ENCODE peak calls at places on chromosomes 11 and 22, in ten cellular contexts. Q, R, O, C, S, X, T, F, W and Y are unnamed samples.

GRCh38 chr11:2931771-2932738 is 2.8 kb upstream of the PHLDA2 start:
- DNase-seq in Q (no peak), R (no peak), O (no peak), C (no peak), S (no peak), X (peak; percentile 24), T (no peak), F (no peak), W (no peak), Y (no peak)

GRCh38 chr22:40749006-40749405 is 69.7 kb downstream of the MCHR1 start:
- DNase-seq in Q (no peak), R (no peak), O (no peak), C (no peak), S (no peak), X (no peak), T (no peak), F (no peak), W (peak; percentile 32), Y (no peak)

GRCh38 chr11:20488352-20488751 is 100.8 kb downstream of the PRMT3 start:
- DNase-seq in Q (no peak), R (no peak), O (no peak), C (no peak), S (no peak), X (no peak), T (no peak), F (no peak), W (no peak), Y (no peak)

GRCh38 chr11:10824888-10825287 is 16.2 kb upstream of the EIF4G2 start:
- DNase-seq in Q (no peak), R (no peak), O (no peak), C (no peak), S (no peak), X (peak; percentile 36), T (no peak), F (no peak), W (no peak), Y (no peak)

GRCh38 chr22:47448231-47449035 is 686.0 kb downstream of the TBC1D22A start:
- DNase-seq in Q (no peak), R (no peak), O (no peak), C (no peak), S (no peak), X (no peak), T (no peak), F (no peak), W (peak; percentile 5), Y (no peak)

GRCh38 chr22:27983361-27983791 is 64.3 kb upstream of the PITPNB start:
- DNase-seq in Q (no peak), R (no peak), O (no peak), C (peak; percentile 24), S (no peak), X (no peak), T (no peak), F (no peak), W (peak; percentile 16), Y (no peak)

GRCh38 chr22:49850021-49850911 is 3.4 kb upstream of the ZBED4 start:
- DNase-seq in Q (no peak), R (no peak), O (no peak), C (no peak), S (no peak), X (no peak), T (no peak), F (no peak), W (no peak), Y (no peak)

GRCh38 chr11:121024989-121025388 is 1.1 kb downstream of the TBCEL start:
- DNase-seq in Q (no peak), R (peak; percentile 14), O (peak; percentile 42), C (no peak), S (peak; percentile 19), X (peak; percentile 9), T (peak; percentile 36), F (no peak), W (no peak), Y (no peak)

GRCh38 chr11:30960387-30960992 is 374.3 kb upstream of the MPPED2 start:
- DNase-seq in Q (no peak), R (peak; percentile 31), O (peak; percentile 62), C (no peak), S (peak; percentile 8), X (no peak), T (peak; percentile 84), F (no peak), W (no peak), Y (no peak)

GRCh38 chr11:71568707-71569349 is 3.5 kb downstream of the KRTAP5-10 start:
- DNase-seq in Q (no peak), R (no peak), O (peak; percentile 2), C (no peak), S (peak; percentile 60), X (no peak), T (peak; percentile 16), F (no peak), W (no peak), Y (no peak)

GRCh38 chr11:120182790-120183491 is 27.9 kb upstream of the OAF start:
- DNase-seq in Q (no peak), R (no peak), O (no peak), C (peak; percentile 76), S (no peak), X (no peak), T (no peak), F (no peak), W (peak; percentile 73), Y (peak; percentile 22)

GRCh38 chr22:23772315-23773246 is at the start of gene MMP11:
- DNase-seq in Q (no peak), R (peak; percentile 58), O (peak; percentile 28), C (peak; percentile 81), S (no peak), X (peak; percentile 77), T (no peak), F (peak; percentile 71), W (peak; percentile 79), Y (no peak)
- TF ChIP-seq CTCF in Q (no peak), R (no peak), O (peak; percentile 3), C (no peak), S (peak; percentile 34), X (peak; percentile 18), T (no peak), F (no peak), W (no peak), Y (no peak)

GRCh38 chr11:47443028-47443700 is 5.8 kb downstream of the RAPSN start:
- DNase-seq in Q (no peak), R (no peak), O (no peak), C (no peak), S (no peak), X (no peak), T (no peak), F (no peak), W (no peak), Y (no peak)

GRCh38 chr11:47443817-47444216 is 5.1 kb downstream of the RAPSN start:
- DNase-seq in Q (no peak), R (no peak), O (no peak), C (no peak), S (no peak), X (no peak), T (no peak), F (no peak), W (no peak), Y (no peak)

GRCh38 chr11:47442514-47442913 is 6.4 kb downstream of the RAPSN start:
- DNase-seq in Q (no peak), R (no peak), O (no peak), C (no peak), S (no peak), X (no peak), T (no peak), F (no peak), W (no peak), Y (no peak)

GRCh38 chr11:47440054-47440476 is 8.9 kb downstream of the RAPSN start:
- DNase-seq in Q (no peak), R (no peak), O (no peak), C (no peak), S (no peak), X (no peak), T (no peak), F (no peak), W (no peak), Y (no peak)

GRCh38 chr11:47441421-47441820 is 7.5 kb downstream of the RAPSN start:
- DNase-seq in Q (no peak), R (no peak), O (no peak), C (no peak), S (no peak), X (no peak), T (no peak), F (no peak), W (no peak), Y (no peak)
- TF ChIP-seq CTCF in Q (no peak), R (no peak), O (no peak), C (no peak), S (no peak), X (no peak), T (no peak), F (no peak), W (no peak), Y (no peak)

GRCh38 chr22:17537155-17537554 is 26.1 kb upstream of the SLC25A18 start:
- DNase-seq in Q (no peak), R (no peak), O (peak; percentile 8), C (no peak), S (no peak), X (no peak), T (no peak), F (no peak), W (no peak), Y (no peak)

GRCh38 chr22:17536269-17536668 is 27.0 kb upstream of the SLC25A18 start:
- DNase-seq in Q (peak; percentile 25), R (no peak), O (peak; percentile 37), C (no peak), S (no peak), X (no peak), T (no peak), F (no peak), W (no peak), Y (no peak)

GRCh38 chr22:17542452-17542851 is 20.8 kb upstream of the SLC25A18 start:
- DNase-seq in Q (no peak), R (no peak), O (no peak), C (no peak), S (no peak), X (no peak), T (no peak), F (no peak), W (no peak), Y (no peak)

GRCh38 chr22:17541476-17541875 is 21.8 kb upstream of the SLC25A18 start:
- DNase-seq in Q (no peak), R (no peak), O (no peak), C (no peak), S (no peak), X (no peak), T (no peak), F (no peak), W (no peak), Y (no peak)

GRCh38 chr22:17540481-17540880 is 22.8 kb upstream of the SLC25A18 start:
- DNase-seq in Q (no peak), R (no peak), O (no peak), C (peak; percentile 82), S (no peak), X (no peak), T (no peak), F (no peak), W (peak; percentile 59), Y (no peak)
- TF ChIP-seq CTCF in Q (no peak), R (no peak), O (no peak), C (peak; percentile 71), S (peak; percentile 36), X (no peak), T (no peak), F (no peak), W (peak; percentile 72), Y (no peak)

DNA sequence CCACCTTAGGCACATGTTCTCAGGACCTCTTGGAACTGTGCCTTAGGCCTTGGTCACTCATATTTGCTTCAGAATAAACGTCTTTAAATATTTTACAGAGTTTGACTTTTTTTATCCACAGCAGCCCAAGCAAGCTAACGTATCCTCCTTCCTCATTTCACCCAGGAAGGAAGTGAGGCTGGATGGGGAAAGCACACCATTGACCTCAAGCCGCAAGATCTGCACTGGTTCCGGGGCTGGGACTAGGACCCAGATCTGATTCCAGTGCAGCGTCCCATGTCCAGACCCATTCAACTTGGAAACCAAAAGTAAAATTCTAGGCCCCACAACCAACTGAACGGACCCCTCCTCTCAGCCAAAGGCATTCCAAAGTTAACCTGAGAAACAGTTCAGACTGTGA is 2.4 kb upstream of the LGALS12 start:
- DNase-seq in Q (no peak), R (no peak), O (no peak), C (no peak), S (no peak), X (no peak), T (no peak), F (no peak), W (no peak), Y (no peak)
- TF ChIP-seq CTCF in Q (no peak), R (no peak), O (no peak), C (no peak), S (no peak), X (no peak), T (no peak), F (no peak), W (no peak), Y (no peak)